ENCODE peak calls at places on chromosome 1, in ten cellular contexts. J, K, E, G, P, U, T, R, I and F are unnamed samples.
A peak's percentile ranks its signal among the peaks of the same experiment; 100 is the strongest.

GRCh38 chr1:31617917-31618746 is 643 bp downstream of the HCRTR1 start:
- DNase-seq in J (no peak), K (no peak), E (peak; percentile 63), G (peak; percentile 82), P (no peak), U (no peak), T (no peak), R (no peak), I (no peak), F (peak; percentile 83)

GRCh38 chr1:53560572-53561487 is 101.6 kb downstream of the DMRTB1 start:
- DNase-seq in J (no peak), K (no peak), E (no peak), G (peak; percentile 54), P (no peak), U (no peak), T (no peak), R (no peak), I (peak; percentile 10), F (no peak)

GRCh38 chr1:22662318-22662717 is 9.3 kb downstream of the C1QB start:
- DNase-seq in J (no peak), K (peak; percentile 70), E (no peak), G (no peak), P (peak; percentile 76), U (no peak), T (no peak), R (no peak), I (peak; percentile 37), F (peak; percentile 44)

GRCh38 chr1:29285771-29286170 is 49.4 kb downstream of the PTPRU start:
- DNase-seq in J (no peak), K (no peak), E (no peak), G (no peak), P (no peak), U (no peak), T (no peak), R (no peak), I (no peak), F (no peak)

GRCh38 chr1:1295154-1295923 is 12.4 kb downstream of the ACAP3 start:
- DNase-seq in J (no peak), K (no peak), E (no peak), G (no peak), P (no peak), U (no peak), T (no peak), R (no peak), I (no peak), F (no peak)

GRCh38 chr1:26820784-26821269 is 5.7 kb upstream of the ZDHHC18 start:
- DNase-seq in J (no peak), K (no peak), E (peak; percentile 68), G (no peak), P (no peak), U (no peak), T (no peak), R (no peak), I (no peak), F (peak; percentile 86)

GRCh38 chr1:168512864-168513595 is 30.8 kb downstream of the XCL2 start:
- DNase-seq in J (no peak), K (no peak), E (no peak), G (no peak), P (no peak), U (no peak), T (no peak), R (no peak), I (no peak), F (no peak)

GRCh38 chr1:238457610-238458009 is 566.9 kb upstream of the ZP4 start:
- DNase-seq in J (no peak), K (no peak), E (no peak), G (no peak), P (no peak), U (no peak), T (no peak), R (no peak), I (no peak), F (no peak)

GRCh38 chr1:191711961-191712360 is 446.3 kb upstream of the RGS18 start:
- DNase-seq in J (no peak), K (no peak), E (no peak), G (no peak), P (no peak), U (no peak), T (no peak), R (no peak), I (no peak), F (no peak)

GRCh38 chr1:197912739-197913494 is 4.3 kb upstream of the LHX9 start:
- DNase-seq in J (no peak), K (no peak), E (no peak), G (no peak), P (no peak), U (no peak), T (no peak), R (no peak), I (no peak), F (no peak)

GRCh38 chr1:185864889-185865288 is 130.7 kb downstream of the HMCN1 start:
- DNase-seq in J (peak; percentile 85), K (no peak), E (no peak), G (no peak), P (no peak), U (no peak), T (peak; percentile 78), R (no peak), I (no peak), F (no peak)

GRCh38 chr1:82565546-82565945 is 764.8 kb downstream of the ADGRL2 start:
- DNase-seq in J (peak; percentile 67), K (no peak), E (no peak), G (no peak), P (peak; percentile 61), U (no peak), T (peak; percentile 71), R (no peak), I (no peak), F (no peak)

GRCh38 chr1:111475706-111476105 is 1.9 kb downstream of the C1orf162 start:
- DNase-seq in J (no peak), K (no peak), E (no peak), G (no peak), P (no peak), U (no peak), T (no peak), R (no peak), I (no peak), F (peak; percentile 22)

DNA sequence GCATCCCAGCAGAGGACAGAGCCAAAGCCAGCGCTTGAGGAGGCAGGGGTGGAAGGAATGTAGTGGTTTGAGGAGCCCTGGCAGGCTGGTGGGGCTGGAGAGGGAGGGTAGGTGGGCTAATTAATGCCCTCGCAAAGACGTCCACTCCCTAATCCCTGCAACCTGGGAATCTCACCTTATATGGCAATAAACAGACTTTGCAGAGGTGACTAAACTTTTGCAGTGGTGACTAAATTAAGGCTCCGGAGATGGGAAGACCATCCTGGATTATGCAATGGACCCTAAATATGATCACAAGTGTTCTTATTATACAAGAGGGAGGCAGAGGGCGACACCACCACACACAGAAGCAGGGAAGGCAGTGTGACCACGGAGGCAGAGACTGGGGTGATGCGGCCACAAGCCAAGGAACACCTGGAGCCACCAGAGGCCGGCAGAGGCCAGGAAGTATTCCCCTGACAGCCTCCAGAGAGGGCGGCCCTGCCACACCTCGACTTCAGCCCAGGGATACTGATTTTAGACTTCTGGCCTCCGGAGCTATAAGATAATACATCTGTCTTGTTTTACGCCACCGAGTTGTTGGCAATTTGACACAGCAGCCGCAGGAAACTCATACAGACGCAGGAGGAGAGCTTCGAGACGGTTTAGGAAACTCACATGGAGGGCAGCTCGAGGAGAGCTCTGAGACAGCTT is 23.1 kb upstream of the NPPB start:
- DNase-seq in J (no peak), K (no peak), E (no peak), G (peak; percentile 58), P (no peak), U (no peak), T (no peak), R (no peak), I (no peak), F (no peak)
- TF ChIP-seq CTCF in J (no peak), K (no peak), E (no peak), G (no peak), P (no peak), U (no peak), T (no peak), R (no peak), I (no peak), F (no peak)

GRCh38 chr1:163472267-163472666 is 150.5 kb downstream of the NUF2 start:
- DNase-seq in J (no peak), K (no peak), E (no peak), G (no peak), P (no peak), U (no peak), T (no peak), R (no peak), I (no peak), F (no peak)
- TF ChIP-seq CTCF in J (no peak), K (no peak), E (no peak), G (no peak), P (no peak), U (no peak), T (no peak), R (no peak), I (no peak), F (no peak)

GRCh38 chr1:161059293-161059692 is 10.4 kb downstream of the ARHGAP30 start:
- DNase-seq in J (no peak), K (no peak), E (no peak), G (no peak), P (no peak), U (no peak), T (no peak), R (no peak), I (no peak), F (no peak)

GRCh38 chr1:161051219-161051618 is 5.4 kb upstream of the USF1 start:
- DNase-seq in J (no peak), K (no peak), E (no peak), G (no peak), P (no peak), U (no peak), T (no peak), R (no peak), I (no peak), F (no peak)

GRCh38 chr1:161052899-161053298 is 7.1 kb upstream of the USF1 start:
- DNase-seq in J (peak; percentile 12), K (no peak), E (no peak), G (peak; percentile 38), P (no peak), U (no peak), T (no peak), R (no peak), I (no peak), F (no peak)

GRCh38 chr1:161054232-161054631 is 8.5 kb upstream of the USF1 start:
- DNase-seq in J (no peak), K (no peak), E (no peak), G (peak; percentile 41), P (no peak), U (no peak), T (no peak), R (no peak), I (no peak), F (no peak)

DNA sequence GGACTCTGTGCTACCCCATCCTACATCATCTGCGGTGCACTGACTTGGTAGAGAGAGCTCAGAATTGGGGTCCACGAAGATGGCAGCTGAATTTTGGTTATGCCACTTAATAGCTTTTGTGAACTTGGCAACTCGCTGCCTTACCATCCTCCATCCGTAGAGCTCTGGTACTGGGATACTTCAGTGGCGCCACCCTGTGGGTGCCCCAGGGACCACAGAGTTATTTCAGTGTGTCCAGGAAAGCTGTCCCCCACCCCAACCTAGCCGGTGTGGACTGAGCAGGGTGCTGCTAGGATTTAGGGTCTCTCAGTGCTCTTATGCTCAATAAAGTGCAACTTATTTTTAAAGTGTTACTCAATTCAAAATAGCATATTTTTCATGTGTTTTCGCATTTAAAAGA is 9.0 kb upstream of the USF1 start:
- DNase-seq in J (no peak), K (no peak), E (no peak), G (peak; percentile 26), P (no peak), U (no peak), T (no peak), R (no peak), I (no peak), F (no peak)
- TF ChIP-seq CTCF in J (no peak), K (no peak), E (no peak), G (no peak), P (no peak), U (no peak), T (no peak), R (no peak), I (no peak), F (no peak)

GRCh38 chr1:36879613-36880012 is 154.7 kb downstream of the GRIK3 start:
- DNase-seq in J (no peak), K (peak; percentile 25), E (no peak), G (no peak), P (no peak), U (peak; percentile 49), T (no peak), R (no peak), I (no peak), F (no peak)
- TF ChIP-seq CTCF in J (no peak), K (no peak), E (no peak), G (no peak), P (no peak), U (no peak), T (no peak), R (no peak), I (no peak), F (no peak)